ENCODE peak calls at places on chromosomes 6 and 20, in ten cellular contexts. U is naive thymus-derived CD4-positive, alpha-beta T cell; Z is nephron progenitor cell; M is substantia nigra; H is effector memory CD8-positive, alpha-beta T cell; Q is left ventricle myocardium inferior; R is MV-4-11; A is NCI-H1092; S is left cardiac atrium; T is stimulated activated CD4-positive, alpha-beta T cell treated with anti-CD3 and anti-CD28 coated beads, TNF-alpha, amount 100 ng/mL, for 48 hours. F is an unnamed sample.

GRCh38 chr6:155461636-155462035 is 6.0 kb upstream of the NOX3 start:
- DNase-seq in R (no peak), Q (no peak), U (no peak), Z (no peak), H (no peak), T (no peak), S (no peak), A (no peak), M (no peak), F (no peak)

GRCh38 chr6:169932491-169932890 is 181.1 kb downstream of the ERMARD start:
- DNase-seq in M (no peak), R (no peak), T (no peak), A (no peak), S (no peak), U (no peak), Z (peak; percentile 54), H (no peak), Q (no peak), F (no peak)

GRCh38 chr20:63121749-63122405 is 94.1 kb downstream of the YTHDF1 start:
- DNase-seq in A (no peak), H (no peak), T (no peak), M (no peak), U (no peak), S (peak; percentile 13), Z (peak; percentile 0), R (no peak), Q (peak; percentile 3), F (no peak)

GRCh38 chr20:59152559-59153354 is 10.9 kb upstream of the ZNF831 start:
- DNase-seq in T (no peak), U (no peak), A (no peak), Z (no peak), H (no peak), M (no peak), Q (no peak), R (no peak), S (no peak), F (no peak)

GRCh38 chr20:1828786-1829131 is 66.4 kb upstream of the SIRPA start:
- DNase-seq in A (no peak), R (no peak), U (no peak), S (no peak), Z (no peak), T (no peak), Q (no peak), M (no peak), H (no peak), F (no peak)

GRCh38 chr6:156283091-156283490 is 494.1 kb upstream of the ARID1B start:
- DNase-seq in H (no peak), M (peak; percentile 5), T (no peak), S (no peak), A (no peak), Z (no peak), R (no peak), U (no peak), Q (no peak), F (no peak)

GRCh38 chr20:20837574-20838021 is 125.2 kb upstream of the RALGAPA2 start:
- DNase-seq in T (peak; percentile 11), Q (peak; percentile 36), M (peak; percentile 62), U (peak; percentile 16), S (peak; percentile 51), A (peak; percentile 24), Z (peak; percentile 73), R (peak; percentile 34), H (no peak), F (peak; percentile 26)

GRCh38 chr6:89997456-89998445 is 103.5 kb downstream of the GJA10 start:
- DNase-seq in Z (no peak), H (no peak), Q (no peak), T (no peak), M (no peak), R (peak; percentile 49), A (no peak), U (no peak), S (peak; percentile 34), F (no peak)

GRCh38 chr20:37383229-37383989 is 37.5 kb downstream of the SRC start:
- DNase-seq in A (no peak), U (no peak), Q (no peak), S (no peak), T (no peak), Z (no peak), R (no peak), M (no peak), H (no peak), F (peak; percentile 47)

GRCh38 chr20:62596486-62596885 is 45.8 kb upstream of the SLCO4A1 start:
- DNase-seq in Q (no peak), H (no peak), A (no peak), U (no peak), S (no peak), T (no peak), R (no peak), Z (no peak), M (no peak), F (no peak)

GRCh38 chr20:51503376-51503775 is 39.1 kb downstream of the NFATC2 start:
- DNase-seq in A (no peak), Z (no peak), T (no peak), R (no peak), H (no peak), U (no peak), M (no peak), S (no peak), Q (no peak), F (no peak)

GRCh38 chr20:35702051-35702823 is 3.0 kb downstream of the ROMO1 start:
- DNase-seq in U (no peak), H (no peak), Z (no peak), S (no peak), Q (no peak), A (no peak), R (peak; percentile 20), T (no peak), M (no peak), F (no peak)

GRCh38 chr20:50111120-50111828 is 1.7 kb downstream of the UBE2V1 start:
- DNase-seq in H (no peak), Q (no peak), U (no peak), A (no peak), M (no peak), S (no peak), Z (no peak), R (no peak), T (peak; percentile 25), F (no peak)

GRCh38 chr6:42045538-42046460 is 4.5 kb upstream of the TAF8 start:
- DNase-seq in Z (no peak), A (peak; percentile 13), H (peak; percentile 53), S (peak; percentile 92), M (peak; percentile 46), U (peak; percentile 89), R (peak; percentile 75), T (no peak), Q (peak; percentile 96), F (peak; percentile 78)

GRCh38 chr6:35489995-35490791 is 6.7 kb downstream of the TEAD3 start:
- DNase-seq in U (no peak), T (no peak), M (peak; percentile 19), R (no peak), H (no peak), Z (peak; percentile 80), Q (peak; percentile 88), A (no peak), S (peak; percentile 86), F (no peak)

GRCh38 chr6:105428342-105428957 is 25.6 kb upstream of the PREP start:
- DNase-seq in Z (no peak), Q (no peak), S (no peak), R (no peak), H (no peak), M (no peak), T (no peak), U (no peak), A (no peak), F (peak; percentile 44)

GRCh38 chr6:46421239-46421638 is 70.0 kb downstream of the RCAN2 start:
- DNase-seq in S (no peak), Z (no peak), M (no peak), H (no peak), Q (no peak), A (no peak), U (no peak), T (no peak), R (peak; percentile 48), F (no peak)

GRCh38 chr6:148524976-148525375 is 182.3 kb downstream of the SASH1 start:
- DNase-seq in H (no peak), A (no peak), S (no peak), Z (no peak), Q (no peak), M (no peak), U (no peak), R (peak; percentile 26), T (no peak), F (no peak)

GRCh38 chr6:89925826-89926225 is 31.6 kb downstream of the GJA10 start:
- DNase-seq in A (no peak), S (no peak), T (no peak), M (no peak), R (peak; percentile 12), U (no peak), H (no peak), Q (no peak), Z (no peak), F (no peak)

GRCh38 chr6:111129003-111129402 is 41.7 kb downstream of the SLC16A10 start:
- DNase-seq in S (peak; percentile 34), Q (no peak), M (no peak), H (no peak), T (no peak), R (no peak), U (no peak), A (no peak), Z (no peak), F (no peak)

GRCh38 chr20:7702141-7702540 is 238.1 kb downstream of the HAO1 start:
- DNase-seq in Q (no peak), R (no peak), H (no peak), A (no peak), S (no peak), Z (no peak), U (no peak), T (no peak), M (no peak), F (no peak)

GRCh38 chr6:9248125-9248524 is 812.8 kb upstream of the SLC35B3 start:
- DNase-seq in Z (no peak), M (no peak), S (no peak), H (no peak), Q (no peak), R (no peak), T (no peak), U (no peak), A (no peak), F (no peak)

GRCh38 chr6:34536251-34536958 is 19.7 kb downstream of the SPDEF start:
- DNase-seq in H (no peak), Q (no peak), R (no peak), S (no peak), M (peak; percentile 19), T (no peak), A (peak; percentile 38), Z (no peak), U (no peak), F (peak; percentile 43)